ENCODE peak calls at places on chromosomes 5 and 9, in nine cellular contexts. A is suprapubic skin, O is A549, C is tibial artery, V is bronchial epithelial cell, J is psoas muscle, P is body of pancreas, W is mucosa of descending colon, Q is PC-3. N is an unnamed sample.

GRCh38 chr9:34463098-34463900 is 4.7 kb downstream of the DNAI1 start:
- DNase-seq in A (no peak), O (peak; percentile 11), C (no peak), V (peak; percentile 87), J (no peak), P (no peak), W (no peak), Q (peak; percentile 83), N (no peak)

GRCh38 chr5:67221487-67222242 is 25.1 kb upstream of the CD180 start:
- DNase-seq in A (no peak), O (no peak), C (no peak), V (no peak), J (no peak), P (no peak), W (no peak), Q (no peak), N (no peak)

GRCh38 chr5:115258001-115258400 is 4.7 kb downstream of the PGGT1B start:
- DNase-seq in A (no peak), O (no peak), C (no peak), V (peak; percentile 7), J (no peak), P (no peak), W (no peak), Q (no peak), N (no peak)

GRCh38 chr5:149448831-149449714 is 70.0 kb upstream of the IL17B start:
- DNase-seq in A (no peak), O (peak; percentile 60), C (no peak), V (no peak), J (no peak), P (peak; percentile 21), W (peak; percentile 28), Q (peak; percentile 61), N (no peak)

GRCh38 chr5:66897355-66897754 is 299.2 kb downstream of the CD180 start:
- DNase-seq in A (no peak), O (no peak), C (no peak), V (no peak), J (no peak), P (no peak), W (no peak), Q (no peak), N (no peak)

GRCh38 chr5:105573575-105573974 is 2011.0 kb upstream of the NUDT12 start:
- DNase-seq in A (no peak), O (no peak), C (no peak), V (peak; percentile 48), J (no peak), P (no peak), W (no peak), Q (no peak), N (no peak)

GRCh38 chr9:133771486-133772482 is 33.6 kb upstream of the SARDH start:
- DNase-seq in A (peak; percentile 40), O (no peak), C (peak; percentile 60), V (no peak), J (peak; percentile 9), P (no peak), W (peak; percentile 34), Q (no peak), N (no peak)

GRCh38 chr5:30502277-30502676 is 691.2 kb upstream of the CDH6 start:
- DNase-seq in A (no peak), O (no peak), C (no peak), V (peak; percentile 66), J (no peak), P (no peak), W (no peak), Q (peak; percentile 78), N (no peak)

GRCh38 chr5:74516217-74516636 is 124.3 kb downstream of the ENC1 start:
- DNase-seq in A (no peak), O (peak; percentile 15), C (no peak), V (no peak), J (no peak), P (no peak), W (no peak), Q (no peak), N (no peak)

GRCh38 chr5:55965525-55965924 is 29.2 kb downstream of the IL6ST start:
- DNase-seq in A (no peak), O (no peak), C (no peak), V (peak; percentile 15), J (no peak), P (no peak), W (no peak), Q (no peak), N (no peak)

GRCh38 chr5:1792842-1793266 is 6.8 kb downstream of the MRPL36 start:
- DNase-seq in A (peak; percentile 48), O (no peak), C (no peak), V (peak; percentile 50), J (no peak), P (no peak), W (no peak), Q (peak; percentile 92), N (no peak)

DNA sequence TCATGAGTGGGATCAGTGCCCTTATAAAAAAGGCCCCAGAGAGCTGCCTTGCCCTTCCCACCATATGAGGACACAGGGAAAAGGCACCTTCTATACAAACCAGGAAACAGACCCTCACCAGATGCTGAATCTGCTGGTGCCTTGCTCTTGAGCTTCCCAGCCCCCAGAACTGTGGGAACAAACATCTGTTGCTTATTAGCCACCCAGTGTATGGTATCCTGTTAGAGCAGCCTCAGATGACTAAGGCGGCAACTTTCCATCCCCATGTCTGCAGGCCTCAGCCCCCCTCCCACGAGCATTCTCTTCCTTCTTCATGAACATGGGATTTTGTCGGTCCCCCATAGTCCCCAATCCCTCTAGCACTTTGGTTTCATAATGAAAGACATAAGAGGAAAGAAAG is 202.5 kb upstream of the GAS1 start:
- DNase-seq in A (no peak), O (no peak), C (no peak), V (no peak), J (no peak), P (no peak), W (no peak), Q (no peak), N (no peak)
- H3K4me3 ChIP-seq in A (no peak overlapping the region), O (no peak overlapping the region), C (no peak overlapping the region), V (no peak overlapping the region), J (no peak overlapping the region), P (no peak overlapping the region), W (no peak overlapping the region), Q (no peak overlapping the region), N (no peak overlapping the region)

GRCh38 chr9:129040113-129040643 is 3.8 kb downstream of the MIGA2 start:
- DNase-seq in A (no peak), O (no peak), C (no peak), V (no peak), J (no peak), P (no peak), W (no peak), Q (no peak), N (no peak)

GRCh38 chr9:129036241-129036922 is at the start of gene MIGA2:
- DNase-seq in A (peak; percentile 99), O (peak; percentile 99), C (peak; percentile 99), V (peak; percentile 97), J (peak; percentile 97), P (peak; percentile 99), W (peak; percentile 98), Q (peak; percentile 96), N (peak; percentile 97)

GRCh38 chr9:129037767-129038098 is 1.3 kb downstream of the MIGA2 start:
- DNase-seq in A (no peak), O (no peak), C (no peak), V (no peak), J (no peak), P (peak; percentile 31), W (no peak), Q (no peak), N (no peak)

GRCh38 chr9:129038109-129038852 is 1.9 kb downstream of the MIGA2 start:
- DNase-seq in A (no peak), O (no peak), C (no peak), V (no peak), J (no peak), P (no peak), W (no peak), Q (no peak), N (no peak)

GRCh38 chr9:129036923-129037766 is 719 bp downstream of the MIGA2 start:
- DNase-seq in A (no peak), O (no peak), C (no peak), V (no peak), J (no peak), P (no peak), W (no peak), Q (no peak), N (no peak)
- TF ChIP-seq CTCF in A (no peak), O (no peak), C (no peak), V (no peak), J (no peak), P (no peak), W (no peak), Q (no peak), N (no peak)

GRCh38 chr9:14307989-14308750 is 5.8 kb downstream of the NFIB start:
- DNase-seq in A (no peak), O (no peak), C (no peak), V (peak; percentile 25), J (no peak), P (peak; percentile 78), W (no peak), Q (no peak), N (no peak)

GRCh38 chr9:14310247-14310646 is 3.7 kb downstream of the NFIB start:
- DNase-seq in A (no peak), O (no peak), C (no peak), V (peak; percentile 50), J (no peak), P (no peak), W (no peak), Q (no peak), N (no peak)

GRCh38 chr9:14306672-14307646 is 7.0 kb downstream of the NFIB start:
- DNase-seq in A (no peak), O (no peak), C (no peak), V (no peak), J (no peak), P (peak; percentile 28), W (no peak), Q (no peak), N (no peak)

GRCh38 chr9:14308751-14309140 is 5.2 kb downstream of the NFIB start:
- DNase-seq in A (no peak), O (no peak), C (no peak), V (peak; percentile 48), J (no peak), P (no peak), W (no peak), Q (no peak), N (no peak)

GRCh38 chr9:14309403-14309802 is 4.5 kb downstream of the NFIB start:
- DNase-seq in A (no peak), O (peak; percentile 23), C (no peak), V (peak; percentile 65), J (no peak), P (peak; percentile 21), W (no peak), Q (peak; percentile 42), N (no peak)
- H3K4me3 ChIP-seq in A (peak overlapping the region; percentile 71), O (peak overlapping the region; percentile 68), C (peak overlapping the region; percentile 96), V (peak overlapping the region; percentile 22), J (peak overlapping the region; percentile 93), P (no peak overlapping the region), W (no peak overlapping the region), Q (peak overlapping the region; percentile 93), N (no peak overlapping the region)

DNA sequence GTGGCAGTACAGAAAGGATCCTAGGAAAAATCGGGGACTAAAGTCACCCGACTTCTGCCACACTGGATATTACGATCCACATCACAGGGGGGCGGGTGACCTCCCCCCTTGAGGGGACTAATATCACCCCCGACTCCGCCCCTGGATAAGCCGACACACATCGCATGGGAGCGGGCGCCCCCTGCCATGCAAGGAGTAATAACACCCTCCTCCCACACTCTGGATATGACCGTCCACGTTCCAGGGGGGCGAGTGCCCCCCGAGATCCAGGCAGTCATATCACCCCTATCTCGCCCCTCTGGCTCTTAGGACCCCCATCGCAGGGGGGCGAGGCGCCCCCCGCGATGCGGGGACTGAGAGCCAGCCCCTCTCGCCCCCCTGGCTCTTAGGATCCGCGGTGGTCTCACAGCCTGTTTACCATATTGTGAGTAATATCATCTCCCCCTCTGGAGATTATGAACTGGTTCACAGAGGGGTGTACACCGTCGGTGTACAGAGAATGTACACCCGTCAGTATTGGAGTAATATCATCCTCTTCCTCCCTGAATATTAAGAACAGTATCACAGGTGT is 423.0 kb downstream of the DIRAS2 start:
- DNase-seq in A (no peak), O (peak; percentile 28), C (no peak), V (no peak), J (no peak), P (peak; percentile 45), W (no peak), Q (peak; percentile 3), N (no peak)
- TF ChIP-seq CTCF in A (peak; percentile 32), O (peak; percentile 40), C (peak; percentile 11), V (peak; percentile 22), J (no peak), P (peak; percentile 44), W (peak; percentile 32), Q (no peak), N (peak; percentile 82)